ENCODE peak calls at places on chromosomes 16 and 17, in ten cellular contexts. H, F, E, C, P, V, Z, R, L and J are unnamed samples.

GRCh38 chr16:2785101-2785991 is 2.0 kb downstream of the PRSS33 start:
- DNase-seq in E (no peak), H (no peak), L (no peak), V (no peak), Z (peak; percentile 6), R (no peak), P (peak; percentile 43), F (no peak), C (no peak), J (no peak)

GRCh38 chr16:14658063-14658462 is 25.3 kb downstream of the BFAR start:
- DNase-seq in L (no peak), C (no peak), V (no peak), R (no peak), Z (no peak), F (peak; percentile 2), E (no peak), H (no peak), P (peak; percentile 65), J (no peak)

GRCh38 chr17:49994085-49995054 is 654 bp downstream of the DLX3 start:
- DNase-seq in H (no peak), P (peak; percentile 32), L (no peak), F (no peak), Z (no peak), E (no peak), R (no peak), C (peak; percentile 80), V (no peak), J (no peak)

GRCh38 chr17:43860077-43860725 is 13.2 kb downstream of the CD300LG start:
- DNase-seq in L (no peak), P (no peak), Z (no peak), R (no peak), F (no peak), H (no peak), C (no peak), V (no peak), E (no peak), J (no peak)

GRCh38 chr16:77683845-77684526 is 38.3 kb upstream of the NUDT7 start:
- DNase-seq in F (no peak), Z (no peak), L (no peak), E (no peak), C (no peak), V (no peak), R (no peak), H (no peak), P (no peak), J (no peak)

GRCh38 chr16:61937646-61938045 is 98.6 kb downstream of the CDH8 start:
- DNase-seq in V (no peak), P (no peak), C (no peak), Z (no peak), H (no peak), E (no peak), R (no peak), F (no peak), L (no peak), J (no peak)

GRCh38 chr16:46673320-46674013 is 15.5 kb downstream of the VPS35 start:
- DNase-seq in E (no peak), C (peak; percentile 58), R (no peak), F (peak; percentile 57), Z (peak; percentile 16), H (peak; percentile 50), P (peak; percentile 56), L (no peak), V (peak; percentile 28), J (peak; percentile 35)

GRCh38 chr17:68431661-68432071 is 25.6 kb downstream of the WIPI1 start:
- DNase-seq in P (peak; percentile 43), C (peak; percentile 57), F (peak; percentile 35), L (no peak), R (no peak), E (peak; percentile 54), V (no peak), Z (peak; percentile 21), H (peak; percentile 27), J (peak; percentile 32)

GRCh38 chr17:17812211-17813054 is 24.4 kb downstream of the SREBF1 start:
- DNase-seq in H (peak; percentile 64), L (peak; percentile 72), E (peak; percentile 91), V (peak; percentile 77), R (peak; percentile 21), C (peak; percentile 99), F (no peak), Z (peak; percentile 56), P (peak; percentile 92), J (peak; percentile 57)

GRCh38 chr16:3364774-3365427 is 9.2 kb downstream of the OR2C1 start:
- DNase-seq in F (peak; percentile 96), R (peak; percentile 74), Z (peak; percentile 61), P (peak; percentile 80), L (peak; percentile 88), H (peak; percentile 96), V (peak; percentile 86), C (no peak), E (no peak), J (peak; percentile 74)

GRCh38 chr17:44915727-44916058 is 393 bp upstream of the GFAP start:
- DNase-seq in L (no peak), C (no peak), R (no peak), H (no peak), V (no peak), Z (no peak), E (no peak), P (no peak), F (no peak), J (no peak)

GRCh38 chr16:85173981-85174751 is 61.9 kb upstream of the CIBAR2 start:
- DNase-seq in V (no peak), Z (no peak), F (peak; percentile 68), E (no peak), L (no peak), C (no peak), R (no peak), P (no peak), H (peak; percentile 68), J (no peak)

GRCh38 chr17:78883533-78884131 is 19.4 kb downstream of the CEP295NL start:
- DNase-seq in R (peak; percentile 74), E (peak; percentile 97), P (no peak), L (peak; percentile 63), C (peak; percentile 68), Z (no peak), F (peak; percentile 89), H (peak; percentile 97), V (peak; percentile 64), J (no peak)

GRCh38 chr17:73318861-73319260 is 7.1 kb upstream of the CDC42EP4 start:
- DNase-seq in E (no peak), V (no peak), R (no peak), F (no peak), H (no peak), C (no peak), Z (no peak), P (no peak), L (no peak), J (no peak)

GRCh38 chr17:78581304-78581703 is 4.1 kb upstream of the DNAH17 start:
- DNase-seq in V (no peak), H (no peak), L (no peak), Z (no peak), P (no peak), E (no peak), F (no peak), R (no peak), C (no peak), J (no peak)

GRCh38 chr17:77253611-77254051 is 112.9 kb downstream of the SEC14L1 start:
- DNase-seq in L (peak; percentile 56), P (no peak), R (no peak), Z (no peak), H (no peak), V (no peak), C (no peak), F (no peak), E (no peak), J (no peak)

GRCh38 chr16:87817910-87818309 is 51.4 kb downstream of the SLC7A5 start:
- DNase-seq in H (no peak), R (no peak), E (no peak), F (no peak), C (no peak), P (no peak), V (no peak), L (no peak), Z (no peak), J (no peak)

GRCh38 chr16:9797306-9797705 is 384.9 kb downstream of the GRIN2A start:
- DNase-seq in V (no peak), C (no peak), P (no peak), R (peak; percentile 28), H (no peak), Z (no peak), L (no peak), F (peak; percentile 68), E (no peak), J (no peak)

GRCh38 chr17:8949061-8949622 is 16.4 kb downstream of the PIK3R5 start:
- DNase-seq in V (no peak), C (no peak), H (no peak), L (no peak), F (no peak), E (peak; percentile 62), Z (no peak), R (no peak), P (peak; percentile 54), J (no peak)

GRCh38 chr16:2710711-2711231 is 9.3 kb downstream of the PRSS27 start:
- DNase-seq in H (no peak), Z (no peak), E (no peak), C (no peak), R (no peak), V (no peak), F (no peak), L (no peak), P (no peak), J (no peak)

GRCh38 chr16:23222929-23223328 is 40.4 kb downstream of the SCNN1G start:
- DNase-seq in H (no peak), F (no peak), L (no peak), V (no peak), C (no peak), Z (no peak), E (no peak), R (no peak), P (no peak), J (no peak)